ENCODE peak calls at places on chromosome 21, in seven cellular contexts. X is PC-3, C is NCI-H446 treated with DMSO at 0.1 percent for 48 hours, D is GM18507, A is AG09319, N is caudate nucleus, P is esophagus muscularis mucosa. I is an unnamed sample.

GRCh38 chr21:44323591-44323990 is 15.6 kb downstream of the CFAP410 start:
- DNase-seq in N (no peak), P (no peak), D (no peak), A (no peak), X (no peak), C (no peak), I (no peak)

GRCh38 chr21:38725196-38726157 is 80.3 kb upstream of the ETS2 start:
- DNase-seq in N (no peak), P (no peak), X (no peak), C (no peak), D (no peak), A (no peak), I (no peak)

GRCh38 chr21:32844653-32845443 is 73.3 kb upstream of the PAXBP1 start:
- DNase-seq in N (no peak), C (no peak), P (peak; percentile 72), D (no peak), X (peak; percentile 61), A (no peak), I (no peak)

GRCh38 chr21:33496345-33496744 is 4.8 kb upstream of the DNAJC28 start:
- DNase-seq in C (no peak), A (no peak), D (no peak), N (no peak), P (no peak), X (no peak), I (no peak)

GRCh38 chr21:36699546-36700294 is 805 bp downstream of the SIM2 start:
- DNase-seq in P (no peak), N (no peak), D (no peak), A (no peak), X (peak; percentile 29), C (no peak), I (no peak)

GRCh38 chr21:20698585-20698984 is 299.6 kb upstream of the NCAM2 start:
- DNase-seq in P (no peak), N (no peak), A (no peak), C (no peak), X (no peak), D (no peak), I (no peak)

GRCh38 chr21:42543106-42543847 is 29.6 kb downstream of the SLC37A1 start:
- DNase-seq in A (no peak), X (no peak), D (no peak), P (no peak), N (no peak), C (no peak), I (no peak)

GRCh38 chr21:42427809-42428419 is 24.2 kb downstream of the UBASH3A start:
- DNase-seq in N (no peak), C (no peak), D (no peak), P (no peak), A (no peak), X (no peak), I (no peak)

GRCh38 chr21:29148535-29148934 is 18.1 kb downstream of the MAP3K7CL start:
- DNase-seq in X (no peak), N (no peak), A (no peak), C (peak; percentile 62), D (no peak), P (no peak), I (no peak)

GRCh38 chr21:42272109-42272962 is 42.9 kb downstream of the TFF3 start:
- DNase-seq in D (no peak), N (no peak), A (no peak), P (no peak), X (no peak), C (no peak), I (no peak)

GRCh38 chr21:45818904-45819285 is 162.7 kb upstream of the COL6A1 start:
- DNase-seq in X (peak; percentile 65), N (no peak), P (peak; percentile 91), D (peak; percentile 14), C (no peak), A (no peak), I (peak; percentile 76)

GRCh38 chr21:31498985-31499384 is 154.9 kb upstream of the TIAM1 start:
- DNase-seq in A (no peak), X (no peak), N (no peak), D (no peak), P (no peak), C (no peak), I (no peak)

GRCh38 chr21:31298618-31299269 is 45.3 kb downstream of the TIAM1 start:
- DNase-seq in X (no peak), P (no peak), A (no peak), N (no peak), C (no peak), D (no peak), I (no peak)

GRCh38 chr21:32702702-32703101 is 25.1 kb downstream of the SYNJ1 start:
- DNase-seq in N (no peak), C (no peak), A (no peak), P (no peak), D (no peak), X (peak; percentile 53), I (no peak)

GRCh38 chr21:45600248-45600647 is 43.3 kb upstream of the PCBP3 start:
- DNase-seq in X (no peak), A (no peak), P (no peak), C (no peak), N (no peak), D (no peak), I (no peak)

GRCh38 chr21:9008636-9009035 is 1512.7 kb upstream of the TPTE start:
- DNase-seq in A (no peak), X (no peak), P (peak; percentile 94), C (no peak), N (no peak), D (no peak), I (no peak)

GRCh38 chr21:42063206-42063577 is 7.9 kb upstream of the UMODL1 start:
- DNase-seq in N (no peak), X (no peak), D (no peak), A (no peak), C (no peak), P (no peak), I (no peak)

GRCh38 chr21:39381009-39381408 is 32.1 kb upstream of the HMGN1 start:
- DNase-seq in X (peak; percentile 39), C (no peak), N (peak; percentile 19), D (no peak), A (no peak), P (no peak), I (no peak)

I was measured in stimulated activated CD4-positive, alpha-beta T cell treated with anti-CD3 and anti-CD28 coated beads, Interleukin-4, amount 100 ng/mL, for 48 hours.